ENCODE peak calls at places on chromosomes 11 and 22, in seven cellular contexts. One of them, this sample, is unnamed.

GRCh38 chr22:39471421-39472141 is 14.8 kb downstream of the MGAT3 start:
- DNase-seq in ovary: no peak
- DNase-seq in GM12864: no peak
- DNase-seq in epithelial cell of proximal tubule: peak; percentile 58
- DNase-seq in AG09309: no peak
- DNase-seq in MM.1S: peak; percentile 70
- DNase-seq in neural progenitor cell: peak; percentile 36
- DNase-seq in this sample: peak; percentile 77

GRCh38 chr11:65826972-65827773 is 6.6 kb upstream of the SNX32 start:
- DNase-seq in ovary: no peak
- DNase-seq in GM12864: no peak
- DNase-seq in epithelial cell of proximal tubule: no peak
- DNase-seq in AG09309: no peak
- DNase-seq in MM.1S: no peak
- DNase-seq in neural progenitor cell: no peak
- DNase-seq in this sample: no peak

GRCh38 chr11:10746871-10747270 is 4.2 kb upstream of the CTR9 start:
- DNase-seq in ovary: no peak
- DNase-seq in GM12864: no peak
- DNase-seq in epithelial cell of proximal tubule: no peak
- DNase-seq in AG09309: no peak
- DNase-seq in MM.1S: no peak
- DNase-seq in neural progenitor cell: no peak
- DNase-seq in this sample: no peak

GRCh38 chr11:134120921-134121526 is 52.2 kb downstream of the JAM3 start:
- DNase-seq in ovary: peak; percentile 49
- DNase-seq in GM12864: no peak
- DNase-seq in epithelial cell of proximal tubule: no peak
- DNase-seq in AG09309: no peak
- DNase-seq in MM.1S: no peak
- DNase-seq in neural progenitor cell: no peak
- DNase-seq in this sample: peak; percentile 84

GRCh38 chr11:129146196-129146595 is 45.9 kb downstream of the ARHGAP32 start:
- DNase-seq in ovary: no peak
- DNase-seq in GM12864: no peak
- DNase-seq in epithelial cell of proximal tubule: no peak
- DNase-seq in AG09309: no peak
- DNase-seq in MM.1S: no peak
- DNase-seq in neural progenitor cell: no peak
- DNase-seq in this sample: peak; percentile 33

GRCh38 chr11:117589024-117589423 is 208.0 kb downstream of the DSCAML1 start:
- DNase-seq in ovary: no peak
- DNase-seq in GM12864: no peak
- DNase-seq in epithelial cell of proximal tubule: no peak
- DNase-seq in AG09309: no peak
- DNase-seq in MM.1S: no peak
- DNase-seq in neural progenitor cell: no peak
- DNase-seq in this sample: no peak

GRCh38 chr11:62648185-62648966 is 2.0 kb upstream of the GANAB start:
- DNase-seq in ovary: no peak
- DNase-seq in GM12864: no peak
- DNase-seq in epithelial cell of proximal tubule: no peak
- DNase-seq in AG09309: no peak
- DNase-seq in MM.1S: no peak
- DNase-seq in neural progenitor cell: no peak
- DNase-seq in this sample: no peak

GRCh38 chr11:35893796-35894475 is 49.9 kb upstream of the LDLRAD3 start:
- DNase-seq in ovary: no peak
- DNase-seq in GM12864: no peak
- DNase-seq in epithelial cell of proximal tubule: no peak
- DNase-seq in AG09309: no peak
- DNase-seq in MM.1S: no peak
- DNase-seq in neural progenitor cell: no peak
- DNase-seq in this sample: peak; percentile 33

GRCh38 chr11:71580057-71581003 is 2.3 kb downstream of the KRTAP5-11 start:
- DNase-seq in ovary: peak; percentile 33
- DNase-seq in GM12864: no peak
- DNase-seq in epithelial cell of proximal tubule: peak; percentile 19
- DNase-seq in AG09309: peak; percentile 54
- DNase-seq in MM.1S: peak; percentile 66
- DNase-seq in neural progenitor cell: peak; percentile 75
- DNase-seq in this sample: peak; percentile 88

GRCh38 chr11:129973809-129974208 is 28.8 kb downstream of the PRDM10 start:
- DNase-seq in ovary: no peak
- DNase-seq in GM12864: no peak
- DNase-seq in epithelial cell of proximal tubule: peak; percentile 48
- DNase-seq in AG09309: no peak
- DNase-seq in MM.1S: no peak
- DNase-seq in neural progenitor cell: peak; percentile 20
- DNase-seq in this sample: no peak

GRCh38 chr11:46290598-46291309 is 13.3 kb downstream of the CREB3L1 start:
- DNase-seq in ovary: peak; percentile 96
- DNase-seq in GM12864: no peak
- DNase-seq in epithelial cell of proximal tubule: peak; percentile 32
- DNase-seq in AG09309: peak; percentile 94
- DNase-seq in MM.1S: no peak
- DNase-seq in neural progenitor cell: peak; percentile 90
- DNase-seq in this sample: peak; percentile 97

GRCh38 chr11:73530109-73530508 is 67.8 kb downstream of the FAM168A start:
- DNase-seq in ovary: no peak
- DNase-seq in GM12864: no peak
- DNase-seq in epithelial cell of proximal tubule: no peak
- DNase-seq in AG09309: no peak
- DNase-seq in MM.1S: no peak
- DNase-seq in neural progenitor cell: peak; percentile 46
- DNase-seq in this sample: no peak

GRCh38 chr11:66242085-66242765 is 26.2 kb upstream of the RAB1B start:
- DNase-seq in ovary: no peak
- DNase-seq in GM12864: no peak
- DNase-seq in epithelial cell of proximal tubule: no peak
- DNase-seq in AG09309: no peak
- DNase-seq in MM.1S: no peak
- DNase-seq in neural progenitor cell: no peak
- DNase-seq in this sample: no peak

DNA sequence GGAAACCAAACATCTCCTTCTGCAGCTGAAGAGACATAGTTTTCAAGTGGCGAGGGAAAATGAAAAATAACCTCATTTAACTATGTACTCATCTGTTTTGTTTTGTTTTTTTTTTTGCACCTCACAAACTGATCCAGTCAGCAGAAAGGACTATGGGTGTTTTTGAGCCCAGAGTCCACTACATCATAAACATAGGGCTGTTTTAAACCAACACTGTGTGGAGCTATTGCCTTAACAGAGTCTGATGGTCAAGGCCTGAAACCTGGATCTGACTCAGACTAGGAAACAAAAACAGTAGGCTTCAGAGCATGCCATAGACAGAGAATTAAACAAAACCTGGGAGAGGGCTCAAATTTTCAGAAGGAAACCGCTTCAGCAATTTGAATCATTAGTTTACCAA is 99.3 kb upstream of the FSHB start:
- DNase-seq in ovary: no peak
- DNase-seq in GM12864: no peak
- DNase-seq in epithelial cell of proximal tubule: no peak
- DNase-seq in AG09309: no peak
- DNase-seq in MM.1S: no peak
- DNase-seq in neural progenitor cell: no peak
- DNase-seq in this sample: peak; percentile 66
- TF ChIP-seq CTCF in ovary: no peak
- TF ChIP-seq CTCF in GM12864: no peak
- TF ChIP-seq CTCF in epithelial cell of proximal tubule: peak; percentile 31
- TF ChIP-seq CTCF in AG09309: no peak
- TF ChIP-seq CTCF in MM.1S: no peak
- TF ChIP-seq CTCF in neural progenitor cell: no peak
- TF ChIP-seq CTCF in this sample: peak; percentile 39

DNA sequence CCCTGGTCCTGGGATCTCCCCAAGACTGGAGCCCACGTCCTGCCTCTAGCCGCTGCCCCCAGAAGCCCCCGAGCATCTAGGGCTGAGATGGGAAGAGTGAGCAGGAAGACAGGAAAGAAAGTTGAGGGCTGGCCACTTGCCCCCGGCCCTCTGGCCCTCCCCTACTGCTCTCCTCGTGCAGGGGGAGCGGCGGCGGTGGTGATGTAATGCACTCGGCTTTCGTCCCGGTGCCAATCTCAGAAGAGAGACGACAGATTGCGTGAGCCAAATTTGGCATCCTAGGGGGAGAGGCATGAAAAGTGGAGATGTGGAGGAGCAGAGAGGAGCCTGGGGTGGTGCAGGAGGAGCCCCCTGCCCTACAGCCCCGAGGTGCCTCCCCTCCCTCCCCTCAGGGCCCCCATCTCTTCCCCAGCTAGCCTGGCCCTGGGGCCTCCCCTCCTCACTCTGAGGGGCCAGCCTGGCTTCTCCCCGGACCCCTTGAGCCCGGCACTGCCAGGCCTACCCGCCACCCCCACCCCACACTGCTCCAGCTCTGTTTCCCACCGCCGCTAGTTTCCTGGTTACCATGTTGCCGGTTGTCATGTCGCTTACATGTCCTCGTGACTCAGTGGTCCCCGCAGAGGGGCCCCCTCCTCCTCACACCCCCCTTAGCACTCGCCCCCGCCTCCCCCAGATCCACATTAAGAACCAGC is 2.5 kb downstream of the KCNJ4 start:
- DNase-seq in ovary: no peak
- DNase-seq in GM12864: no peak
- DNase-seq in epithelial cell of proximal tubule: no peak
- DNase-seq in AG09309: no peak
- DNase-seq in MM.1S: no peak
- DNase-seq in neural progenitor cell: no peak
- DNase-seq in this sample: peak; percentile 50
- H3K4me3 ChIP-seq in ovary: no peak overlapping the region
- H3K4me3 ChIP-seq in GM12864: no peak overlapping the region
- H3K4me3 ChIP-seq in epithelial cell of proximal tubule: no peak overlapping the region
- H3K4me3 ChIP-seq in AG09309: no peak overlapping the region
- H3K4me3 ChIP-seq in MM.1S: no peak overlapping the region
- H3K4me3 ChIP-seq in neural progenitor cell: no peak overlapping the region
- H3K4me3 ChIP-seq in this sample: no peak overlapping the region

GRCh38 chr11:16818284-16818683 is 79.8 kb downstream of the C11orf58 start:
- DNase-seq in ovary: no peak
- DNase-seq in GM12864: no peak
- DNase-seq in epithelial cell of proximal tubule: no peak
- DNase-seq in AG09309: no peak
- DNase-seq in MM.1S: no peak
- DNase-seq in neural progenitor cell: no peak
- DNase-seq in this sample: no peak
- TF ChIP-seq CTCF in ovary: no peak
- TF ChIP-seq CTCF in GM12864: no peak
- TF ChIP-seq CTCF in epithelial cell of proximal tubule: no peak
- TF ChIP-seq CTCF in AG09309: no peak
- TF ChIP-seq CTCF in MM.1S: no peak
- TF ChIP-seq CTCF in neural progenitor cell: no peak
- TF ChIP-seq CTCF in this sample: no peak

GRCh38 chr22:20431520-20432237 is 5.9 kb downstream of the SCARF2 start:
- DNase-seq in ovary: peak; percentile 23
- DNase-seq in GM12864: no peak
- DNase-seq in epithelial cell of proximal tubule: no peak
- DNase-seq in AG09309: no peak
- DNase-seq in MM.1S: no peak
- DNase-seq in neural progenitor cell: peak; percentile 37
- DNase-seq in this sample: no peak
- H3K4me3 ChIP-seq in ovary: no peak overlapping the region
- H3K4me3 ChIP-seq in GM12864: no peak overlapping the region
- H3K4me3 ChIP-seq in epithelial cell of proximal tubule: no peak overlapping the region
- H3K4me3 ChIP-seq in AG09309: no peak overlapping the region
- H3K4me3 ChIP-seq in MM.1S: no peak overlapping the region
- H3K4me3 ChIP-seq in neural progenitor cell: peak overlapping the region; percentile 42
- H3K4me3 ChIP-seq in this sample: no peak overlapping the region

GRCh38 chr22:22685586-22685985 is 41.2 kb downstream of the GGTLC2 start:
- DNase-seq in ovary: no peak
- DNase-seq in GM12864: no peak
- DNase-seq in epithelial cell of proximal tubule: no peak
- DNase-seq in AG09309: no peak
- DNase-seq in MM.1S: no peak
- DNase-seq in neural progenitor cell: no peak
- DNase-seq in this sample: no peak

GRCh38 chr22:22682196-22682595 is 37.8 kb downstream of the GGTLC2 start:
- DNase-seq in ovary: no peak
- DNase-seq in GM12864: no peak
- DNase-seq in epithelial cell of proximal tubule: no peak
- DNase-seq in AG09309: no peak
- DNase-seq in MM.1S: no peak
- DNase-seq in neural progenitor cell: no peak
- DNase-seq in this sample: no peak

GRCh38 chr22:22683668-22684361 is 39.4 kb downstream of the GGTLC2 start:
- DNase-seq in ovary: no peak
- DNase-seq in GM12864: no peak
- DNase-seq in epithelial cell of proximal tubule: no peak
- DNase-seq in AG09309: no peak
- DNase-seq in MM.1S: no peak
- DNase-seq in neural progenitor cell: no peak
- DNase-seq in this sample: no peak

GRCh38 chr22:22682807-22683667 is 38.6 kb downstream of the GGTLC2 start:
- DNase-seq in ovary: no peak
- DNase-seq in GM12864: no peak
- DNase-seq in epithelial cell of proximal tubule: no peak
- DNase-seq in AG09309: no peak
- DNase-seq in MM.1S: no peak
- DNase-seq in neural progenitor cell: no peak
- DNase-seq in this sample: peak; percentile 16

DNA sequence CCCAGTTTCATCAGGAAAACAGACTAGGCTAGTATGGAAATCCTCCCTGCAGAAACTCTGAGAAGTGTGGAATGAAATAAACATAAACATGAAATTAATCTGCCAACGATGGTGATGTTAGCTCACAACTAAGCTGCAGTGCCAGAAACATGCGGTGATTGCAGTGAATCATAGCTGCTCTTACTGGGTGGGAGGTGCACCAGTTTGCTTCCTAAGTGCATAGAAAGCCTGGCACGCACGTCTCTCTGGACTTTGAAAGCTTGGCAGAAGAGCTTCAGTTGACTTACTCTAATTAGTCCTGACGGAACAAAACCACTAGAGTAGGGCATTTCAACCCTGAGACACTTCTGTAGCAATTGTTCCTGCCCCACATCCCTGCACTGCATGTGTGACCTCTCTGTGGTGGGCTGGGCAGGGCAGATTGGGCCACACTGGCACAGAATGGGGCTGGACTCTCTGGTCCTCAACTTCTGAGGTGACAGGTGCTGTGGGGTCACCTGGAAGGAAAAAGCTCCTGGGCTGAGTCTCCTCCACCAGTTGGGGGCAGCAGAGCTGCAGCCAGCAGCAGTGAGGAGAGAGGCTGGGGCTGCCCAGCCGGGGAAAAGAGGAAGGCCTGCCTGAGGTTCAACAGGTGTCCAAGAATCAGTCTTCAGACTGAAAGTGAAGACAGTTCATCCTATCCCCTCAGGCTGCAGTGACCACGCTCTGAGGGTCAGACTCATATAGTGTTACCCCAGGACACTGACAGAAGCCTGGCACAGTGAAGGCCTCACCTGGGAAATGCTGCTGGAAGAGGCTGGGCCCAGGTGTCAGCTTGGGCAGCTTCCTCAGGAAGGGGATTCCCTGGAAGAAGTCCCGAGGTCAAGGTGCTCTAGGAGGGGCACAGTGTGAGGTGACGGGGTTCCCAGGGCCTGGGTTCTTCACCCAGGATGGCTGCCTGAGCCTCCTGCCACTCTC is 40.5 kb downstream of the GGTLC2 start:
- DNase-seq in ovary: no peak
- DNase-seq in GM12864: peak; percentile 39
- DNase-seq in epithelial cell of proximal tubule: peak; percentile 18
- DNase-seq in AG09309: peak; percentile 0
- DNase-seq in MM.1S: peak; percentile 87
- DNase-seq in neural progenitor cell: peak; percentile 55
- DNase-seq in this sample: peak; percentile 72
- TF ChIP-seq CTCF in ovary: no peak
- TF ChIP-seq CTCF in GM12864: peak; percentile 86
- TF ChIP-seq CTCF in epithelial cell of proximal tubule: peak; percentile 77
- TF ChIP-seq CTCF in AG09309: no peak
- TF ChIP-seq CTCF in MM.1S: peak; percentile 87
- TF ChIP-seq CTCF in neural progenitor cell: peak; percentile 63
- TF ChIP-seq CTCF in this sample: peak; percentile 63

GRCh38 chr11:110184974-110185597 is 91.9 kb downstream of the ZC3H12C start:
- DNase-seq in ovary: no peak
- DNase-seq in GM12864: no peak
- DNase-seq in epithelial cell of proximal tubule: no peak
- DNase-seq in AG09309: no peak
- DNase-seq in MM.1S: no peak
- DNase-seq in neural progenitor cell: no peak
- DNase-seq in this sample: peak; percentile 64
- H3K4me3 ChIP-seq in ovary: no peak overlapping the region
- H3K4me3 ChIP-seq in GM12864: no peak overlapping the region
- H3K4me3 ChIP-seq in epithelial cell of proximal tubule: no peak overlapping the region
- H3K4me3 ChIP-seq in AG09309: no peak overlapping the region
- H3K4me3 ChIP-seq in MM.1S: no peak overlapping the region
- H3K4me3 ChIP-seq in neural progenitor cell: no peak overlapping the region
- H3K4me3 ChIP-seq in this sample: no peak overlapping the region